ENCODE peak calls at places on chromosomes 11 and 22, in ten cellular contexts. L is psoas muscle, P is chondrocyte, V is neural crest cell, W is heart left ventricle, D is astrocyte of the cerebellum, A is body of pancreas, K is dorsolateral prefrontal cortex, R is PC-3, Y is Calu3. I is an unnamed sample.

GRCh38 chr11:115990004-115990447 is 485.8 kb upstream of the CADM1 start:
- DNase-seq in Y (no peak), K (peak; percentile 34), L (no peak), A (no peak), R (no peak), V (peak; percentile 44), W (no peak), D (no peak), P (no peak), I (peak; percentile 51)

GRCh38 chr11:1226981-1227550 is 4.2 kb downstream of the MUC5B start:
- DNase-seq in P (peak; percentile 69), L (peak; percentile 15), D (no peak), K (no peak), V (no peak), W (peak; percentile 20), R (no peak), A (peak; percentile 11), Y (no peak), I (peak; percentile 41)

GRCh38 chr22:23521442-23522113 is 58.5 kb downstream of the IGLL1 start:
- DNase-seq in W (peak; percentile 91), K (peak; percentile 91), L (peak; percentile 86), A (peak; percentile 96), D (peak; percentile 78), R (peak; percentile 76), Y (peak; percentile 94), P (peak; percentile 96), V (peak; percentile 93), I (peak; percentile 93)

GRCh38 chr11:47154738-47155570 is 21.7 kb downstream of the ARFGAP2 start:
- DNase-seq in D (no peak), A (no peak), R (no peak), L (no peak), Y (no peak), V (no peak), K (no peak), P (no peak), W (no peak), I (no peak)

GRCh38 chr22:27317156-27317555 is 484.4 kb downstream of the MN1 start:
- DNase-seq in A (no peak), P (no peak), V (no peak), R (no peak), L (no peak), D (no peak), Y (no peak), K (no peak), W (no peak), I (no peak)

GRCh38 chr11:125720781-125721180 is 25.3 kb upstream of the PATE1 start:
- DNase-seq in P (no peak), W (no peak), V (no peak), L (no peak), R (peak; percentile 78), K (no peak), A (no peak), Y (no peak), D (no peak), I (no peak)

GRCh38 chr11:122804161-122804560 is 34.1 kb upstream of the CRTAM start:
- DNase-seq in A (no peak), Y (no peak), K (no peak), D (no peak), W (no peak), R (peak; percentile 81), P (no peak), V (no peak), L (no peak), I (no peak)

GRCh38 chr11:3631331-3631730 is 10.5 kb downstream of the ART5 start:
- DNase-seq in D (no peak), V (no peak), L (no peak), A (no peak), R (no peak), W (no peak), P (peak; percentile 7), K (no peak), Y (no peak), I (no peak)

GRCh38 chr22:29062286-29062949 is 787 bp upstream of the C22orf31 start:
- DNase-seq in L (no peak), D (no peak), V (no peak), P (no peak), R (no peak), K (no peak), A (no peak), Y (no peak), W (no peak), I (no peak)

GRCh38 chr11:62791501-62792192 is at the start of gene TMEM223:
- DNase-seq in L (peak; percentile 90), A (peak; percentile 84), D (no peak), Y (peak; percentile 93), V (peak; percentile 73), R (peak; percentile 88), P (peak; percentile 95), W (peak; percentile 93), K (peak; percentile 84), I (peak; percentile 92)
- TF ChIP-seq CTCF in L (no peak), A (peak; percentile 40), D (no peak), Y (peak; percentile 20), V (peak; percentile 27), R (no peak), P (peak; percentile 45), W (peak; percentile 40), K (peak; percentile 48), I (no peak)

DNA sequence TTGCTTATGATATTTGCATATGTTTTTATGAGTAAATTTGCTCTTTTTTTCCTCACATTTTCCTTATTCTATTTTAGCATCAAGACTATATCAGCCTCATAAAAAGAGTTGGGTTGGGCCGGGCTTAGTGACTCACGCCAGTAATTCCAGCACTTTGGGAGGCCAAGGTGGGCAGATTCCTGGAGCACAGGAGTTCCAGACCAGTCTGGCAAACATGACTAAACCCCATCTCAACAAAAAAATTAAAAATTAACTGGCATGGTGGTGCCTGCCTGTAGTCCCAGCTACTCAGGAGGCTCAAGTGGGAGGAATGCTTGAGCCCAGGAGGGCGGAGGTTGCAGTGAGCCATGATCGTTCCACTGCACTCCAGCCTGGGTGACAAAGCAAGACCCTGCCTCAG is 148.8 kb upstream of the ANO5 start:
- DNase-seq in Y (no peak), A (no peak), D (no peak), P (no peak), R (no peak), K (no peak), L (no peak), V (no peak), W (no peak), I (no peak)
- TF ChIP-seq CTCF in Y (no peak), A (no peak), D (no peak), P (no peak), R (no peak), K (no peak), L (no peak), V (no peak), W (no peak), I (no peak)

GRCh38 chr22:19115628-19116027 is 6.6 kb downstream of the DGCR2 start:
- DNase-seq in R (no peak), P (no peak), V (no peak), Y (no peak), A (peak; percentile 11), D (no peak), K (peak; percentile 28), W (peak; percentile 16), L (no peak), I (no peak)
- TF ChIP-seq CTCF in R (peak; percentile 35), P (no peak), V (no peak), Y (no peak), A (no peak), D (peak; percentile 5), K (no peak), W (no peak), L (no peak), I (peak; percentile 42)

GRCh38 chr11:132981146-132981956 is 551.0 kb downstream of the OPCML start:
- DNase-seq in R (no peak), D (no peak), V (no peak), W (no peak), Y (no peak), A (no peak), L (no peak), K (no peak), P (no peak), I (no peak)
- TF ChIP-seq CTCF in R (no peak), D (no peak), V (no peak), W (no peak), Y (no peak), A (no peak), L (no peak), K (no peak), P (no peak), I (no peak)